ENCODE peak calls at places on chromosomes 7 and 10, in five cellular contexts. G is non-pigmented ciliary epithelial cell, U is heart left ventricle, A is GDM1, F is MM.1S. Q is an unnamed sample.

GRCh38 chr10:123614888-123615287 is 51.3 kb upstream of the GPR26 start:
- DNase-seq in G (no peak), U (peak), A (peak), F (peak), Q (peak)

GRCh38 chr10:130792096-130792845 is 519.2 kb downstream of the TCERG1L start:
- DNase-seq in G (no peak), U (no peak), A (no peak), F (no peak), Q (no peak)

GRCh38 chr7:83517026-83517700 is 131.8 kb downstream of the SEMA3E start:
- DNase-seq in G (no peak), U (no peak), A (no peak), F (no peak), Q (no peak)

GRCh38 chr10:102782698-102783540 is 39.2 kb downstream of the WBP1L start:
- DNase-seq in G (peak), U (peak), A (no peak), F (no peak), Q (no peak)

GRCh38 chr10:14099885-14100284 is 230.8 kb downstream of the FRMD4A start:
- DNase-seq in G (no peak), U (no peak), A (no peak), F (no peak), Q (no peak)

GRCh38 chr7:121530251-121531174 is 134.4 kb upstream of the FAM3C start:
- DNase-seq in G (peak), U (peak), A (no peak), F (peak), Q (no peak)

GRCh38 chr7:361680-362415 is 71.9 kb downstream of the FOXL3 start:
- DNase-seq in G (no peak), U (peak), A (no peak), F (no peak), Q (no peak)

GRCh38 chr10:34598972-34599371 is 216.1 kb downstream of the PARD3 start:
- DNase-seq in G (no peak), U (no peak), A (no peak), F (no peak), Q (no peak)

GRCh38 chr7:24323961-24324480 is 40.0 kb downstream of the NPY start:
- DNase-seq in G (no peak), U (no peak), A (no peak), F (no peak), Q (no peak)

GRCh38 chr7:16912540-16912939 is 30.8 kb upstream of the AGR3 start:
- DNase-seq in G (no peak), U (no peak), A (no peak), F (no peak), Q (no peak)

GRCh38 chr7:55504093-55504859 is 68.0 kb downstream of the VOPP1 start:
- DNase-seq in G (no peak), U (no peak), A (no peak), F (peak), Q (no peak)

GRCh38 chr10:127919418-127920191 is 12.7 kb downstream of the PTPRE start:
- DNase-seq in G (no peak), U (no peak), A (peak), F (no peak), Q (peak)

GRCh38 chr10:132209130-132209529 is 22.4 kb downstream of the DPYSL4 start:
- DNase-seq in G (no peak), U (no peak), A (no peak), F (no peak), Q (no peak)

GRCh38 chr10:103683851-103684250 is 171.5 kb downstream of the SH3PXD2A start:
- DNase-seq in G (no peak), U (no peak), A (no peak), F (no peak), Q (no peak)

GRCh38 chr7:132557489-132558044 is 18.7 kb downstream of the PLXNA4 start:
- DNase-seq in G (no peak), U (no peak), A (no peak), F (no peak), Q (peak)

GRCh38 chr7:26181474-26182227 is 18.9 kb downstream of the HNRNPA2B1 start:
- DNase-seq in G (no peak), U (no peak), A (no peak), F (no peak), Q (no peak)

GRCh38 chr7:5419523-5420107 is 4.0 kb downstream of the TNRC18 start:
- DNase-seq in G (no peak), U (no peak), A (no peak), F (no peak), Q (no peak)

GRCh38 chr7:17939670-17940301 is 508 bp downstream of the SNX13 start:
- DNase-seq in G (no peak), U (peak), A (peak), F (peak), Q (peak)

GRCh38 chr10:3464760-3465405 is 292.3 kb upstream of the PITRM1 start:
- DNase-seq in G (no peak), U (no peak), A (no peak), F (no peak), Q (no peak)

GRCh38 chr10:13759167-13759566 is 172.4 kb downstream of the PRPF18 start:
- DNase-seq in G (no peak), U (no peak), A (no peak), F (no peak), Q (no peak)

GRCh38 chr7:128115326-128115820 is 84.1 kb upstream of the LRRC4 start:
- DNase-seq in G (no peak), U (no peak), A (no peak), F (no peak), Q (no peak)

GRCh38 chr10:98621630-98622029 is 174.9 kb upstream of the HPS1 start:
- DNase-seq in G (no peak), U (no peak), A (no peak), F (no peak), Q (no peak)

GRCh38 chr10:58201704-58202103 is 66.0 kb downstream of the IPMK start:
- DNase-seq in G (no peak), U (no peak), A (no peak), F (no peak), Q (no peak)

GRCh38 chr7:26360606-26361005 is 68.9 kb downstream of the SNX10 start:
- DNase-seq in G (no peak), U (no peak), A (no peak), F (no peak), Q (no peak)

GRCh38 chr7:22351878-22352277 is 5.1 kb downstream of the RAPGEF5 start:
- DNase-seq in G (no peak), U (no peak), A (no peak), F (peak), Q (no peak)

GRCh38 chr7:81606078-81606863 is 163.6 kb downstream of the HGF start:
- DNase-seq in G (no peak), U (no peak), A (no peak), F (no peak), Q (no peak)

GRCh38 chr10:57628592-57629284 is 639.0 kb downstream of the IPMK start:
- DNase-seq in G (no peak), U (no peak), A (no peak), F (no peak), Q (peak)

GRCh38 chr10:94328613-94329012 is 34.1 kb downstream of the NOC3L start:
- DNase-seq in G (no peak), U (no peak), A (no peak), F (no peak), Q (no peak)

GRCh38 chr7:151008511-151009323 is 15.6 kb downstream of the ATG9B start:
- DNase-seq in G (no peak), U (peak), A (no peak), F (peak), Q (no peak)

GRCh38 chr7:103343758-103344452 is 662 bp downstream of the DNAJC2 start:
- DNase-seq in G (peak), U (peak), A (no peak), F (peak), Q (peak)

GRCh38 chr7:319267-319661 is 29.3 kb downstream of the FOXL3 start:
- DNase-seq in G (no peak), U (peak), A (no peak), F (no peak), Q (no peak)

GRCh38 chr7:52017802-52018679 is 701.4 kb upstream of the COBL start:
- DNase-seq in G (no peak), U (no peak), A (no peak), F (peak), Q (peak)

GRCh38 chr7:157047148-157047547 is 36.7 kb upstream of the MNX1 start:
- DNase-seq in G (no peak), U (no peak), A (no peak), F (no peak), Q (no peak)

GRCh38 chr7:100219271-100219737 is 445 bp upstream of the PVRIG start:
- DNase-seq in G (no peak), U (no peak), A (no peak), F (no peak), Q (no peak)

GRCh38 chr10:116888380-116889055 is 39.2 kb downstream of the ENO4 start:
- DNase-seq in G (peak), U (peak), A (no peak), F (no peak), Q (peak)

GRCh38 chr7:363626-364025 is 73.7 kb downstream of the FOXL3 start:
- DNase-seq in G (no peak), U (peak), A (peak), F (no peak), Q (no peak)

GRCh38 chr10:79928028-79928583 is 20.8 kb downstream of the SFTPD start:
- DNase-seq in G (no peak), U (no peak), A (no peak), F (no peak), Q (no peak)

GRCh38 chr10:7507887-7508726 is 97.3 kb upstream of the SFMBT2 start:
- DNase-seq in G (no peak), U (no peak), A (no peak), F (no peak), Q (no peak)